ENCODE peak calls at places on chromosomes 11 and 22, in eight cellular contexts. H is CD8-positive, alpha-beta T cell; T is GM06990; J is AG04450; M is fibroblast of mammary gland; N is GM12865; U is fibroblast of villous mesenchyme; F is AG04449. G is an unnamed sample.
A peak's percentile ranks its signal among the peaks of the same experiment; 100 is the strongest.

GRCh38 chr11:66326261-66327111 is 9.6 kb upstream of the CD248 start:
- DNase-seq in H (no peak), T (no peak), J (no peak), M (peak; percentile 59), N (no peak), U (no peak), F (no peak), G (no peak)

GRCh38 chr22:37273126-37273845 is 9.0 kb upstream of the CYTH4 start:
- DNase-seq in H (no peak), T (no peak), J (peak; percentile 30), M (peak; percentile 78), N (peak; percentile 45), U (peak; percentile 70), F (no peak), G (no peak)

GRCh38 chr11:65927904-65928397 is 8.7 kb downstream of the DRAP1 start:
- DNase-seq in H (peak; percentile 70), T (peak; percentile 76), J (no peak), M (no peak), N (peak; percentile 94), U (peak; percentile 47), F (no peak), G (no peak)

GRCh38 chr22:46728470-46728869 is 9.6 kb downstream of the CERK start:
- DNase-seq in H (no peak), T (no peak), J (no peak), M (no peak), N (no peak), U (no peak), F (no peak), G (no peak)

GRCh38 chr11:18088974-18089373 is 16.9 kb downstream of the SAAL1 start:
- DNase-seq in H (no peak), T (no peak), J (no peak), M (no peak), N (no peak), U (no peak), F (no peak), G (no peak)

GRCh38 chr11:78039919-78040671 is 17.0 kb upstream of the KCTD14 start:
- DNase-seq in H (no peak), T (peak; percentile 45), J (peak; percentile 54), M (peak; percentile 85), N (peak; percentile 75), U (peak; percentile 82), F (peak; percentile 63), G (no peak)

GRCh38 chr22:39422101-39422500 is 22.5 kb downstream of the TAB1 start:
- DNase-seq in H (no peak), T (no peak), J (no peak), M (no peak), N (no peak), U (no peak), F (no peak), G (peak; percentile 44)

GRCh38 chr22:41043727-41044126 is 48.7 kb upstream of the EP300 start:
- DNase-seq in H (no peak), T (no peak), J (no peak), M (no peak), N (no peak), U (no peak), F (no peak), G (no peak)

GRCh38 chr11:64051297-64051696 is 15.6 kb downstream of the FLRT1 start:
- DNase-seq in H (no peak), T (no peak), J (no peak), M (no peak), N (no peak), U (no peak), F (no peak), G (no peak)

GRCh38 chr11:65791719-65792213 is 4.9 kb downstream of the OVOL1 start:
- DNase-seq in H (no peak), T (no peak), J (no peak), M (no peak), N (peak; percentile 88), U (no peak), F (no peak), G (no peak)

GRCh38 chr11:19939415-19939929 is 220.8 kb downstream of the DBX1 start:
- DNase-seq in H (no peak), T (no peak), J (no peak), M (no peak), N (peak; percentile 57), U (no peak), F (no peak), G (no peak)

GRCh38 chr11:119651802-119652584 is 77.0 kb downstream of the NECTIN1 start:
- DNase-seq in H (no peak), T (no peak), J (no peak), M (no peak), N (no peak), U (no peak), F (no peak), G (no peak)

GRCh38 chr11:66479741-66480115 is 506 bp upstream of the DPP3 start:
- DNase-seq in H (no peak), T (no peak), J (peak; percentile 6), M (no peak), N (no peak), U (no peak), F (no peak), G (no peak)

GRCh38 chr11:3040881-3041280 is 16.3 kb downstream of the CARS1 start:
- DNase-seq in H (no peak), T (no peak), J (no peak), M (no peak), N (no peak), U (no peak), F (no peak), G (no peak)

GRCh38 chr11:5274340-5274739 is 4.6 kb upstream of the HBE1 start:
- DNase-seq in H (no peak), T (no peak), J (no peak), M (no peak), N (no peak), U (no peak), F (no peak), G (no peak)

GRCh38 chr11:66676931-66677598 is 622 bp downstream of the RBM4B start:
- DNase-seq in H (no peak), T (no peak), J (no peak), M (peak; percentile 6), N (peak; percentile 15), U (peak; percentile 19), F (no peak), G (peak; percentile 8)

GRCh38 chr11:95501761-95502266 is 270.8 kb upstream of the SESN3 start:
- DNase-seq in H (no peak), T (no peak), J (no peak), M (peak; percentile 40), N (no peak), U (no peak), F (no peak), G (no peak)

GRCh38 chr22:38109391-38110000 is 988 bp downstream of the BAIAP2L2 start:
- DNase-seq in H (no peak), T (no peak), J (no peak), M (no peak), N (no peak), U (no peak), F (no peak), G (peak; percentile 84)

GRCh38 chr11:66011239-66011784 is 496 bp upstream of the CST6 start:
- DNase-seq in H (no peak), T (no peak), J (no peak), M (peak; percentile 62), N (no peak), U (peak; percentile 15), F (no peak), G (no peak)

GRCh38 chr22:18909556-18909955 is 3.4 kb downstream of the DGCR6 start:
- DNase-seq in H (no peak), T (no peak), J (no peak), M (no peak), N (no peak), U (no peak), F (no peak), G (peak; percentile 38)

GRCh38 chr11:77473001-77473800 is 693 bp downstream of the PAK1 start:
- DNase-seq in H (peak; percentile 31), T (peak; percentile 61), J (no peak), M (no peak), N (peak; percentile 71), U (no peak), F (no peak), G (no peak)

GRCh38 chr11:64583296-64584262 is 7.4 kb upstream of the SLC22A12 start:
- DNase-seq in H (no peak), T (no peak), J (no peak), M (peak; percentile 60), N (no peak), U (no peak), F (no peak), G (peak; percentile 56)

GRCh38 chr22:26610983-26611382 is 6.8 kb downstream of the CRYBB1 start:
- DNase-seq in H (no peak), T (peak; percentile 26), J (no peak), M (peak; percentile 30), N (peak; percentile 35), U (no peak), F (no peak), G (no peak)

GRCh38 chr11:68369161-68369560 is 56.8 kb downstream of the LRP5 start:
- DNase-seq in H (no peak), T (no peak), J (no peak), M (no peak), N (no peak), U (no peak), F (no peak), G (no peak)
- TF ChIP-seq CTCF in H (no peak), T (no peak), J (no peak), M (no peak), N (no peak), U (no peak), F (no peak), G (no peak)

GRCh38 chr11:110738641-110739040 is 26.4 kb upstream of the ARHGAP20 start:
- DNase-seq in H (no peak), T (no peak), J (no peak), M (no peak), N (no peak), U (no peak), F (no peak), G (no peak)
- TF ChIP-seq CTCF in H (no peak), T (no peak), J (no peak), M (no peak), N (no peak), U (no peak), F (no peak), G (no peak)

GRCh38 chr11:76459299-76459698 is 14.5 kb downstream of the EMSY start:
- DNase-seq in H (no peak), T (no peak), J (no peak), M (no peak), N (no peak), U (no peak), F (no peak), G (no peak)
- TF ChIP-seq CTCF in H (no peak), T (no peak), J (peak; percentile 32), M (peak; percentile 49), N (peak; percentile 4), U (peak; percentile 40), F (no peak), G (peak; percentile 69)

DNA sequence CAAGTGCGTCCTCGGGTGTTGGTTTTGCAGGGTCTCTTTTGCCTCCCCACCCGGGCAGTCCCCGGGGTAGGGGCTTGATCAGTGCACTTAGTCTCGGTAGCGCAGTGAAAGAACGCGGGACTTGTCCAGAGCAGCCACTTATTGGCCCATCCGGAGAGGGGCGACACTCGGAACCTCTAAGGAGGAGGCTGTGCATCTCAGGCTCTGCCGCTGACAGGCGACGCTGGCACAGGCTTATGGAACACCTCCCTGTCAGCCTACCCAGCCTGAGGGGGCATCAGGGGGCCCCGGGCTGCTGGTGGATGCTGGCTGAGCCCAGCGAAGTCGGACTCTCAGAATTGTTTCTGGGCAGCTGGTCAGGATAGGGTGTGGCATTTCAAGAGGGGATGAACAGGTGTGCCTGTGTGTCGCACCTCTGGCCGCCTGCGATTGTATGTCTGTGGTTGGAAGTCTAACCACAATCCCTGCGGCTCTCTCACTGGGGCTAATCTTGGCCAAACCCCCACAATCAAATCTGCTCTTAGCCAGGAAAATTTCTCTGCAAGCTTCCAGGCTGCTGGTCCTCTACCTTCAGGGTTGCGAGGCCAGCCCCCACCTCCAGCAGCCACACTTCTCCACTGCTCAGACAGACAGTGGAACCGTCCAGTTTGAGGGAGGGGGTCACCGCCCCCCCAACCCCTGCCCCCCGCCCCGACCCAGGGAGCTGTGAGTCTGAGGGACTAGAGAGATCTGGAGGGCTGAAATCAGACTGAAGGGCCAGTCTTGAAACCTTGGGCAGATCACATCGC is 814 bp downstream of the ATG16L2 start:
- DNase-seq in H (no peak), T (peak; percentile 83), J (no peak), M (peak; percentile 57), N (peak; percentile 84), U (peak; percentile 73), F (no peak), G (peak; percentile 77)
- TF ChIP-seq CTCF in H (peak; percentile 20), T (peak; percentile 43), J (no peak), M (no peak), N (no peak), U (peak; percentile 8), F (peak; percentile 9), G (peak; percentile 36)

G was measured in chondrocyte.